ENCODE peak calls at places on chromosomes 2 and 18, in ten cellular contexts. N is cardiac muscle cell, K is gastrocnemius medialis, O is heart left ventricle, L is AG10803, C is lower lobe of right lung, U is GM23338, X is fibroblast of the aortic adventitia, F is GM12864, W is cardiac fibroblast. D is an unnamed sample.
A peak's percentile ranks its signal among the peaks of the same experiment; 100 is the strongest.

GRCh38 chr2:204282525-204282924 is 262.8 kb upstream of the PARD3B start:
- DNase-seq in K (no peak), X (no peak), F (no peak), C (no peak), W (no peak), N (no peak), L (no peak), O (no peak), U (peak; percentile 76), D (no peak)

GRCh38 chr2:189306441-189307006 is 127.0 kb upstream of the COL5A2 start:
- DNase-seq in W (no peak), K (no peak), C (no peak), F (no peak), X (no peak), U (no peak), N (no peak), L (no peak), O (no peak), D (no peak)

GRCh38 chr2:223989206-223989859 is 32.1 kb downstream of the MRPL44 start:
- DNase-seq in U (peak; percentile 61), O (no peak), N (no peak), L (no peak), K (no peak), X (no peak), F (no peak), C (no peak), W (no peak), D (no peak)

GRCh38 chr2:152861349-152861942 is 143.0 kb downstream of the ARL6IP6 start:
- DNase-seq in C (no peak), X (peak; percentile 31), F (no peak), W (peak; percentile 35), L (peak; percentile 14), K (no peak), O (no peak), N (peak; percentile 25), U (peak; percentile 79), D (no peak)

GRCh38 chr2:191247381-191248057 is 2.3 kb downstream of the MYO1B start:
- DNase-seq in N (peak; percentile 90), L (peak; percentile 92), W (peak; percentile 94), O (peak; percentile 40), C (no peak), X (peak; percentile 93), F (no peak), U (peak; percentile 21), K (no peak), D (no peak)

GRCh38 chr2:10136187-10136934 is 13.8 kb downstream of the RRM2 start:
- DNase-seq in K (no peak), U (no peak), O (no peak), W (no peak), X (no peak), L (no peak), F (no peak), N (no peak), C (no peak), D (no peak)

GRCh38 chr2:213232649-213233437 is 51.4 kb upstream of the SPAG16 start:
- DNase-seq in L (peak; percentile 37), W (peak; percentile 41), X (no peak), K (no peak), C (no peak), O (no peak), U (peak; percentile 41), F (peak; percentile 98), N (peak; percentile 26), D (no peak)

GRCh38 chr2:96153991-96154431 is 8.8 kb upstream of the DUSP2 start:
- DNase-seq in N (no peak), U (no peak), W (no peak), F (no peak), O (no peak), C (peak; percentile 38), X (no peak), K (no peak), L (no peak), D (no peak)

GRCh38 chr2:165161510-165161909 is 42.3 kb downstream of the SCN3A start:
- DNase-seq in L (peak; percentile 19), C (no peak), N (no peak), F (no peak), X (peak; percentile 92), W (peak; percentile 79), U (no peak), O (no peak), K (no peak), D (no peak)

GRCh38 chr2:115825912-115826311 is 1383.5 kb downstream of the DPP10 start:
- DNase-seq in N (no peak), O (no peak), C (no peak), U (peak; percentile 54), K (no peak), W (no peak), L (no peak), X (no peak), F (no peak), D (no peak)

GRCh38 chr2:1081411-1082225 is 131.0 kb downstream of the SNTG2 start:
- DNase-seq in U (no peak), W (peak; percentile 4), O (no peak), L (peak; percentile 65), K (no peak), X (peak; percentile 1), F (no peak), C (no peak), N (peak; percentile 48), D (peak; percentile 54)

GRCh38 chr2:99600929-99601680 is 111.3 kb upstream of the REV1 start:
- DNase-seq in F (no peak), L (no peak), K (no peak), O (no peak), U (peak; percentile 12), X (no peak), W (no peak), C (no peak), N (no peak), D (no peak)

GRCh38 chr2:101502095-101502494 is 27.2 kb upstream of the RFX8 start:
- DNase-seq in U (no peak), O (no peak), C (no peak), N (no peak), K (no peak), X (no peak), F (no peak), L (no peak), W (no peak), D (no peak)

GRCh38 chr18:50610349-50610748 is 50.5 kb downstream of the MAPK4 start:
- DNase-seq in N (no peak), F (no peak), W (no peak), L (no peak), C (no peak), U (peak; percentile 28), K (no peak), O (no peak), X (no peak), D (no peak)
- TF ChIP-seq CTCF in N (peak; percentile 13), F (peak; percentile 65), W (no peak), L (no peak), C (no peak), U (peak; percentile 48), K (no peak), O (no peak), X (no peak), D (no peak)

GRCh38 chr2:166727105-166727504 is 161.2 kb upstream of the XIRP2 start:
- DNase-seq in W (no peak), C (no peak), X (no peak), L (no peak), F (peak; percentile 8), K (no peak), O (no peak), N (no peak), U (no peak), D (no peak)

GRCh38 chr2:166726525-166726924 is 161.8 kb upstream of the XIRP2 start:
- DNase-seq in L (no peak), X (no peak), U (no peak), K (no peak), F (no peak), W (no peak), N (no peak), C (no peak), O (no peak), D (no peak)

DNA sequence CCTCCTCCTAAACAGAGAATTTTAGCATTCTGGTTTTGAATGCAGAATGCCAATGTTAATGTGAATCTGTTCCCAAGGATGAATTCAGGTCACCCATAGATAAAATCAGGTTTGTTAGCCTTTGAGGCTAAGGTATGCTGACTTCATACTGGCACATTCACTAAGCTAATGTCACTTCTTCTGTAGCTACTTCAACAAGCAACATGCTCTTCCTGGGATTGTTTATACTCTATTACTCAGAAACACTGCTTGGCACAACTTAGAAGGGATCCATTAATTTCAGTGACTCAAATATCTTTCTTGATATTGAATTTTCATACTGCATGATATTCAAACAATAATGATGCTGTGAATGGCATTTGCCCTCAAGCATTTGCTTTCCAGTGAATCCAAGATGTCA is 162.4 kb upstream of the XIRP2 start:
- DNase-seq in W (no peak), L (no peak), U (no peak), K (no peak), X (no peak), N (no peak), O (no peak), C (no peak), F (no peak), D (no peak)
- H3K4me3 ChIP-seq in W (no peak overlapping the region), L (no peak overlapping the region), U (no peak overlapping the region), K (no peak overlapping the region), X (no peak overlapping the region), N (no peak overlapping the region), O (no peak overlapping the region), C (no peak overlapping the region), F (no peak overlapping the region), D (no peak overlapping the region)

GRCh38 chr2:215554689-215555088 is 118.8 kb upstream of the FN1 start:
- DNase-seq in F (no peak), W (peak; percentile 59), X (peak; percentile 49), K (no peak), N (peak; percentile 48), L (no peak), U (no peak), O (no peak), C (no peak), D (no peak)

GRCh38 chr2:215550331-215550730 is 114.5 kb upstream of the FN1 start:
- DNase-seq in N (no peak), X (no peak), L (no peak), W (no peak), F (no peak), C (no peak), K (no peak), O (no peak), U (no peak), D (no peak)

GRCh38 chr2:215556979-215557378 is 121.1 kb upstream of the FN1 start:
- DNase-seq in K (no peak), W (peak; percentile 81), L (peak; percentile 45), U (no peak), N (peak; percentile 69), X (peak; percentile 53), C (no peak), O (no peak), F (no peak), D (no peak)

GRCh38 chr2:215552144-215552580 is 116.3 kb upstream of the FN1 start:
- DNase-seq in L (no peak), U (no peak), N (no peak), W (no peak), O (no peak), K (no peak), X (no peak), C (no peak), F (no peak), D (no peak)

GRCh38 chr2:215553946-215554345 is 118.1 kb upstream of the FN1 start:
- DNase-seq in U (peak; percentile 25), W (peak; percentile 31), X (no peak), N (no peak), C (no peak), L (no peak), F (no peak), K (no peak), O (no peak), D (no peak)
- TF ChIP-seq CTCF in U (peak; percentile 67), W (no peak), X (no peak), N (no peak), C (no peak), L (no peak), F (peak; percentile 51), K (no peak), O (no peak), D (no peak)

GRCh38 chr2:37740330-37740729 is 68.9 kb upstream of the CDC42EP3 start:
- DNase-seq in F (no peak), N (peak; percentile 26), W (peak; percentile 71), K (no peak), C (no peak), O (no peak), U (no peak), L (peak; percentile 30), X (peak; percentile 41), D (no peak)
- H3K4me3 ChIP-seq in F (no peak overlapping the region), N (no peak overlapping the region), W (no peak overlapping the region), K (no peak overlapping the region), C (no peak overlapping the region), O (no peak overlapping the region), U (no peak overlapping the region), L (no peak overlapping the region), X (no peak overlapping the region), D (no peak overlapping the region)

D was measured in left ventricle myocardium inferior.